ENCODE peak calls at places on chromosomes 16 and 17, in seven cellular contexts. B, T, R, J, Z, I and O are unnamed samples.

GRCh38 chr16:30028438-30029093 is 2.5 kb downstream of the TLCD3B start:
- DNase-seq in Z (no peak), R (no peak), B (no peak), T (no peak), I (no peak), J (no peak), O (no peak)

GRCh38 chr17:78904371-78904770 is 1.4 kb upstream of the CEP295NL start:
- DNase-seq in T (no peak), R (no peak), B (no peak), J (no peak), I (no peak), Z (no peak), O (no peak)

GRCh38 chr16:24723663-24724062 is 5.8 kb upstream of the TNRC6A start:
- DNase-seq in J (no peak), I (no peak), R (no peak), B (peak; percentile 34), Z (no peak), T (no peak), O (no peak)

GRCh38 chr16:3459401-3460090 is 16.1 kb downstream of the NAA60 start:
- DNase-seq in Z (no peak), R (no peak), B (peak; percentile 29), T (no peak), J (no peak), I (no peak), O (no peak)

GRCh38 chr16:84047626-84048025 is 5.0 kb upstream of the SLC38A8 start:
- DNase-seq in R (peak; percentile 73), B (no peak), T (no peak), J (no peak), Z (no peak), I (no peak), O (no peak)

GRCh38 chr16:69145658-69146057 is 13.2 kb downstream of the UTP4 start:
- DNase-seq in I (no peak), T (no peak), B (peak; percentile 17), J (no peak), Z (no peak), R (no peak), O (no peak)

GRCh38 chr16:23408242-23409201 is 44.5 kb downstream of the COG7 start:
- DNase-seq in Z (peak; percentile 70), B (peak; percentile 78), I (peak; percentile 34), J (no peak), R (no peak), T (no peak), O (no peak)

GRCh38 chr16:3094289-3095027 is 4.6 kb downstream of the ZSCAN10 start:
- DNase-seq in I (peak; percentile 69), T (no peak), B (peak; percentile 23), Z (peak; percentile 67), J (no peak), R (peak; percentile 48), O (no peak)

GRCh38 chr16:80065565-80065964 is 465.0 kb upstream of the MAF start:
- DNase-seq in I (peak; percentile 21), J (no peak), Z (no peak), T (no peak), B (no peak), R (no peak), O (no peak)

GRCh38 chr16:76535-77272 is 1.3 kb upstream of the MPG start:
- DNase-seq in B (peak; percentile 95), I (no peak), Z (peak; percentile 83), R (peak; percentile 89), J (no peak), T (peak; percentile 70), O (peak; percentile 72)

GRCh38 chr17:75641343-75641742 is 8.1 kb downstream of the SMIM5 start:
- DNase-seq in Z (no peak), J (no peak), B (no peak), I (no peak), T (no peak), R (peak; percentile 79), O (no peak)

GRCh38 chr17:75640556-75641119 is 7.4 kb downstream of the SMIM5 start:
- DNase-seq in I (no peak), Z (no peak), R (peak; percentile 76), B (no peak), T (no peak), J (no peak), O (no peak)

GRCh38 chr17:75645501-75645888 is 12.3 kb downstream of the SMIM5 start:
- DNase-seq in J (no peak), R (peak; percentile 84), T (peak; percentile 83), B (no peak), Z (peak; percentile 79), I (peak; percentile 92), O (no peak)

GRCh38 chr17:75642221-75643032 is 9.2 kb downstream of the SMIM5 start:
- DNase-seq in B (no peak), Z (peak; percentile 76), T (no peak), I (no peak), R (peak; percentile 79), J (no peak), O (no peak)

GRCh38 chr17:75643033-75644017 is 10.1 kb downstream of the SMIM5 start:
- DNase-seq in J (no peak), I (no peak), T (no peak), B (no peak), R (peak; percentile 47), Z (peak; percentile 49), O (no peak)
- H3K27ac ChIP-seq in J (no peak overlapping the region), I (no peak overlapping the region), T (peak overlapping the region; percentile 85), B (no peak overlapping the region), R (peak overlapping the region; percentile 82), Z (peak overlapping the region; percentile 56), O (peak overlapping the region; percentile 44)

DNA sequence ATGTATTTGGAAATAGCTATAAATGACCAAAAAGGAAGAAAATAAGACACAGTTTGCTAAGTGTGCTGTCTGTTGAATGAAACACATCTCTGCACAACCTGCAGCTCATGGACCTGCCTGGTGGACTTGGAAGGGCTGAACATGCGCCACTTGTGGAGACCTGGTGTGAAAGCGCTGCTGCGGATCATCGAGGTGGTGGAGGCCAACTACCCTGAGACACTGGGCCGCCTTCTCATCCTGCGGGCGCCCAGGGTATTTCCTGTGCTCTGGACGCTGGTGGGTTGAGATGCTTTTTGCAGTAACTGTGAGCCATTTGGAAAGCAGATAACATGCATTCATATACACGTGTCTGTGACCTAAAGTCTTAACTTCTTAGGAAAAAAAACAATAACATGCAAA is 65.4 kb downstream of the SEC14L1 start:
- DNase-seq in B (no peak), I (no peak), Z (no peak), R (no peak), J (no peak), T (no peak), O (no peak)
- H3K4me1 ChIP-seq in B (no peaks in the 10 kb centered on the region), I (no peaks in the 10 kb centered on the region), Z (no peaks in the 10 kb centered on the region), R (no peaks in the 10 kb centered on the region), J (no peaks in the 10 kb centered on the region), T (no peaks in the 10 kb centered on the region), O (no peaks in the 10 kb centered on the region)

GRCh38 chr17:17883801-17884200 is 47.0 kb upstream of the SREBF1 start:
- DNase-seq in T (no peak), B (no peak), R (peak; percentile 7), I (no peak), Z (no peak), J (no peak), O (no peak)

GRCh38 chr17:17882182-17882581 is 45.4 kb upstream of the SREBF1 start:
- DNase-seq in Z (no peak), T (no peak), I (no peak), J (no peak), B (no peak), R (no peak), O (no peak)

GRCh38 chr17:17877548-17878358 is 41.0 kb upstream of the SREBF1 start:
- DNase-seq in B (peak; percentile 90), J (no peak), T (peak; percentile 80), Z (peak; percentile 40), R (peak; percentile 72), I (no peak), O (peak; percentile 44)

GRCh38 chr17:17876959-17877547 is 40.3 kb upstream of the SREBF1 start:
- DNase-seq in J (no peak), I (no peak), R (peak; percentile 89), B (peak; percentile 24), Z (peak; percentile 23), T (peak; percentile 62), O (no peak)

DNA sequence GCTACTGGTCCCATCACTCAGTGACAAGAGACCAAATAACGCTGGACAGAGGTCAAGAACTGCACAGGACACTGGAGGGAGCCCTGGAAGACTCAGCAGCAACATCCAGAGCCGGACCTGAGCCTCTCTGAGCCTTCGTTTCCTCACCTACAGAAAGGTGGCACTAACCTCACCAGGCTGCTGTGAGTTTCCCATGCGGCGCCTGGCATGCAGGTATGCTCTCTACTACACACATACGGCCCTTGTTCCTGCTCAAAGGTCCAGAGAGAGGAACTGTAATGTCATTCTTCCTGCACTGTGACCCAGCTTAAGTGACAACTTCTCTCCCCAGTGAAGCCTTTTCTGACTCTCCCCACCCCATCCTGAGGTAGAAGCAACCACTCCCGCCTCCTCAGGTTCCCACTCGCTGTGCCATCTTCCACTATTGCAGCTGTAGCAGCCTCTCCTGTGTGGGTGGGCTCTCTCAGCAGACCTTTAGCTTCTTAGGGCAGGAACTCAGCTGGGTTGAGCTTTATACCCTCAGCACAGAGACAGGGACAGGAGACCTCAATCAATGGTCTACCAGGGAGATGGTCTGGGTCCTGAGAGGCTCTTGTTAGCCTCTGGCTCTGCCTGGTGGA is 43.9 kb upstream of the SREBF1 start:
- DNase-seq in Z (no peak), T (no peak), B (no peak), R (no peak), J (no peak), I (no peak), O (no peak)
- H3K27ac ChIP-seq in Z (no peak overlapping the region), T (no peak overlapping the region), B (no peak overlapping the region), R (no peak overlapping the region), J (no peak overlapping the region), I (no peak overlapping the region), O (no peak overlapping the region)

GRCh38 chr16:27204232-27204915 is 1.0 kb downstream of the KDM8 start:
- DNase-seq in Z (no peak), B (no peak), I (no peak), R (no peak), T (no peak), J (no peak), O (no peak)

GRCh38 chr16:27199747-27200146 is 3.6 kb upstream of the KDM8 start:
- DNase-seq in R (no peak), T (no peak), B (no peak), J (peak; percentile 32), Z (no peak), I (no peak), O (no peak)

GRCh38 chr16:27202923-27203428 is 350 bp upstream of the KDM8 start:
- DNase-seq in B (no peak), T (no peak), Z (no peak), J (no peak), I (no peak), R (no peak), O (no peak)

GRCh38 chr16:27205436-27206065 is 2.2 kb downstream of the KDM8 start:
- DNase-seq in J (no peak), T (no peak), Z (no peak), B (no peak), I (no peak), R (no peak), O (no peak)

DNA sequence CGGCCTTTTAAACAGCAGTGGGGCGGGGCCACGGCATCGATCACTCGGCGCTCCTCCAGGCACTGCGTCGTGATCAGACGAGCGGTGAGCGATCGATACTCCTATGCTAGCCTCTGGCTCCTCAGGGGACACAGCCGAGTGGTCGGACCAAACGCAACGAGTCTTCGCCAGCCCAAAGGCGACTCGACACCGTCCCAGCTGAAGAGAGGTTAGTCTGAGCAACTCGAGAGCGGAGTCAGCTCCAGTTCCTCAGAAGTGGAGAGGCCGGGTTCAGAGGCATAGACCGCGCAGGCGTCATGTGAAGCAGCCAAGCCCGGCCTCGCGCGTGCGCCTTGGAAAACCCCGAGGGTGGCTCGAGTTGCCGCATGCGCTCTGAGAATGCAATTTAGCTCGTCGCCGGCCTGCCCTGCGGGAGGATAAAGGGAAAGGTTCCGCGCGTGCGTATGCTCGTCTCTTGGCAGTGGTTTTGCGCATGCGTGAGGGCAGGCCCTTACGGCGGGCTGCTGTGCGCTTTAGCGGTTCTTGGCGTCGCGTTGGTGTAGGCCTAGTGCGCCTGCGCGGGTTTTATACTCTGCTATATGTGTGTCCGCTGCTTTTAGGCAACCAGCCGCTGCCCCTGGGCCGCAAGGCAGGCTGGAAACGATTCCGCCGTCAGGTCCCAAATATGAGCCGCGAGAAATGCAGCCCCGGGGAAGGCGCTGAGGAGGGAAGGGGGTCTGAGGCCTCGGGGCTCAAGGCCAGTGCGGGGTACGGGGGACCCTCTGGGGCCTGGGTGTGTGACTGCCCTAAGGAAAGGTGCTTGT is at the start of gene KDM8:
- DNase-seq in J (peak; percentile 100), B (peak; percentile 99), T (peak; percentile 100), Z (peak; percentile 100), I (peak; percentile 100), R (peak; percentile 100), O (peak; percentile 96)
- H3K4me1 ChIP-seq in J (peaks cover 54% of the 10 kb centered on the region), B (peaks cover 2% of the 10 kb centered on the region), T (peaks cover 4% of the 10 kb centered on the region), Z (peaks cover 14% of the 10 kb centered on the region), I (peaks cover 10% of the 10 kb centered on the region), R (peaks cover 12% of the 10 kb centered on the region), O (no peaks in the 10 kb centered on the region)